ENCODE peak calls at places on chromosome 13, in ten cellular contexts. N is cardiac fibroblast; W is CD4-positive, alpha-beta T cell; G is stimulated activated CD4-positive, alpha-beta T cell treated with anti-CD3 and anti-CD28 coated beads, Interleukin-2, amount 100 ng/mL, for 48 hours; Z is ELF-1; Y is left lung; R is caudate nucleus; L is NCI-H345; X is posterior vena cava; H is aorta. I is an unnamed sample.
A peak's percentile ranks its signal among the peaks of the same experiment; 100 is the strongest.

GRCh38 chr13:55497486-55497885 is 1643.2 kb upstream of the PRR20A start:
- DNase-seq in H (no peak), Z (no peak), X (no peak), G (no peak), N (no peak), R (no peak), L (no peak), Y (no peak), W (no peak), I (no peak)

GRCh38 chr13:40553356-40553755 is 113.1 kb downstream of the FOXO1 start:
- DNase-seq in G (no peak), W (no peak), N (no peak), R (no peak), X (no peak), H (no peak), L (no peak), Z (no peak), Y (no peak), I (no peak)

GRCh38 chr13:79659161-79659560 is 178.2 kb downstream of the NDFIP2 start:
- DNase-seq in X (no peak), H (no peak), N (peak; percentile 89), G (no peak), L (no peak), Z (peak; percentile 79), R (no peak), Y (no peak), W (no peak), I (no peak)

GRCh38 chr13:53151692-53152421 is 123.2 kb downstream of the OLFM4 start:
- DNase-seq in G (peak; percentile 10), R (peak; percentile 8), W (no peak), Z (peak; percentile 80), H (no peak), Y (no peak), X (no peak), L (peak; percentile 68), N (peak; percentile 11), I (peak; percentile 60)

GRCh38 chr13:113029487-113030258 is 60.7 kb downstream of the MCF2L start:
- DNase-seq in Z (peak; percentile 75), W (no peak), N (peak; percentile 16), R (no peak), L (peak; percentile 55), X (no peak), Y (no peak), H (no peak), G (peak; percentile 65), I (peak; percentile 88)

GRCh38 chr13:113771709-113772331 is 12.8 kb downstream of the TMEM255B start:
- DNase-seq in Y (no peak), G (no peak), N (peak; percentile 34), Z (no peak), L (no peak), X (no peak), W (no peak), H (no peak), R (no peak), I (no peak)

GRCh38 chr13:86846501-86846900 is 824.7 kb upstream of the SLITRK5 start:
- DNase-seq in Z (no peak), Y (no peak), H (no peak), R (no peak), N (no peak), W (no peak), G (no peak), X (no peak), L (no peak), I (no peak)

GRCh38 chr13:23960566-23961156 is 63.4 kb upstream of the C1QTNF9B start:
- DNase-seq in Z (peak; percentile 21), H (no peak), N (peak; percentile 68), W (no peak), X (no peak), Y (no peak), L (peak; percentile 45), R (no peak), G (no peak), I (no peak)

GRCh38 chr13:45368571-45368970 is 27.6 kb upstream of the TPT1 start:
- DNase-seq in X (no peak), Y (no peak), R (no peak), N (no peak), H (no peak), L (no peak), W (no peak), G (no peak), Z (no peak), I (no peak)

GRCh38 chr13:94121686-94122085 is 357.8 kb downstream of the DCT start:
- DNase-seq in Z (no peak), L (no peak), Y (no peak), H (no peak), N (peak; percentile 53), R (no peak), W (no peak), G (no peak), X (no peak), I (no peak)

GRCh38 chr13:47679391-47679790 is 321.7 kb downstream of the SUCLA2 start:
- DNase-seq in L (no peak), W (no peak), R (no peak), Y (no peak), G (no peak), H (no peak), X (no peak), N (peak; percentile 66), Z (no peak), I (no peak)

GRCh38 chr13:93716623-93717022 is 490.0 kb downstream of the GPC6 start:
- DNase-seq in X (no peak), L (no peak), Z (no peak), R (no peak), Y (no peak), W (no peak), N (no peak), H (no peak), G (no peak), I (no peak)

GRCh38 chr13:21812192-21812626 is 141.3 kb downstream of the FGF9 start:
- DNase-seq in Z (peak; percentile 24), G (no peak), R (no peak), H (no peak), Y (no peak), L (peak; percentile 75), W (no peak), N (no peak), X (no peak), I (no peak)

GRCh38 chr13:97226788-97227627 is 4.9 kb downstream of the MBNL2 start:
- DNase-seq in H (no peak), L (no peak), W (peak; percentile 16), Z (peak; percentile 71), X (no peak), G (no peak), N (peak; percentile 74), Y (no peak), R (no peak), I (peak; percentile 58)

GRCh38 chr13:110869805-110870706 is 44.8 kb downstream of the ANKRD10 start:
- DNase-seq in X (peak; percentile 97), H (peak; percentile 98), G (no peak), Z (peak; percentile 99), W (no peak), Y (peak; percentile 94), R (no peak), L (no peak), N (peak; percentile 99), I (no peak)

GRCh38 chr13:48232420-48233096 is 448 bp upstream of the ITM2B start:
- DNase-seq in R (no peak), H (no peak), Y (no peak), N (no peak), X (no peak), G (no peak), L (no peak), W (no peak), Z (no peak), I (no peak)

GRCh38 chr13:94620286-94620896 is 18.7 kb downstream of the GPR180 start:
- DNase-seq in X (no peak), R (no peak), Y (no peak), H (no peak), W (peak; percentile 9), Z (peak; percentile 30), N (peak; percentile 54), L (peak; percentile 64), G (no peak), I (no peak)

GRCh38 chr13:97004096-97004876 is 10.0 kb upstream of the OXGR1 start:
- DNase-seq in N (peak; percentile 79), W (no peak), Y (no peak), R (no peak), G (no peak), L (no peak), Z (peak; percentile 7), H (no peak), X (no peak), I (no peak)